ENCODE peak calls at places on chromosomes 16 and 17, in four cellular contexts. M is tibial nerve, H is hepatocyte, B is mammary epithelial cell. W is an unnamed sample.

GRCh38 chr17:16477255-16477654 is 14.7 kb downstream of the LRRC75A start:
- DNase-seq in M (peak; percentile 48), H (peak; percentile 63), B (peak; percentile 35), W (no peak)

GRCh38 chr17:35129973-35130351 is 8.5 kb downstream of the FNDC8 start:
- DNase-seq in M (no peak), H (no peak), B (no peak), W (no peak)

GRCh38 chr17:48134912-48135480 is 27.4 kb downstream of the SNX11 start:
- DNase-seq in M (no peak), H (no peak), B (no peak), W (no peak)

GRCh38 chr17:45384047-45384799 is 48.4 kb downstream of the ARHGAP27 start:
- DNase-seq in M (no peak), H (no peak), B (no peak), W (no peak)

GRCh38 chr17:27793168-27793905 is 7.0 kb downstream of the NOS2 start:
- DNase-seq in M (no peak), H (peak; percentile 80), B (peak; percentile 8), W (no peak)

GRCh38 chr17:29789186-29790170 is 140.6 kb downstream of the SSH2 start:
- DNase-seq in M (no peak), H (no peak), B (peak; percentile 23), W (no peak)

GRCh38 chr16:85567101-85567866 is 45.8 kb upstream of the GSE1 start:
- DNase-seq in M (no peak), H (no peak), B (no peak), W (no peak)

GRCh38 chr17:61303334-61304096 is 96.1 kb upstream of the TBX2 start:
- DNase-seq in M (no peak), H (no peak), B (no peak), W (no peak)

GRCh38 chr17:17200311-17200710 is 5.8 kb downstream of the PLD6 start:
- DNase-seq in M (no peak), H (no peak), B (no peak), W (no peak)

GRCh38 chr16:12054868-12055267 is 78.3 kb downstream of the SNX29 start:
- DNase-seq in M (no peak), H (no peak), B (no peak), W (no peak)

GRCh38 chr16:89010210-89010925 is 33.4 kb upstream of the CBFA2T3 start:
- DNase-seq in M (no peak), H (no peak), B (no peak), W (no peak)

GRCh38 chr17:4948997-4949320 is 629 bp upstream of the PFN1 start:
- DNase-seq in M (no peak), H (peak; percentile 97), B (peak; percentile 91), W (peak; percentile 88)

GRCh38 chr17:48814504-48814903 is 2.5 kb downstream of the TTLL6 start:
- DNase-seq in M (peak; percentile 63), H (peak; percentile 63), B (no peak), W (peak; percentile 58)

GRCh38 chr17:67546578-67547527 is 169.8 kb downstream of the PITPNC1 start:
- DNase-seq in M (no peak), H (peak; percentile 51), B (no peak), W (no peak)

GRCh38 chr16:82226327-82226726 is 56.3 kb upstream of the MPHOSPH6 start:
- DNase-seq in M (no peak), H (no peak), B (no peak), W (no peak)

DNA sequence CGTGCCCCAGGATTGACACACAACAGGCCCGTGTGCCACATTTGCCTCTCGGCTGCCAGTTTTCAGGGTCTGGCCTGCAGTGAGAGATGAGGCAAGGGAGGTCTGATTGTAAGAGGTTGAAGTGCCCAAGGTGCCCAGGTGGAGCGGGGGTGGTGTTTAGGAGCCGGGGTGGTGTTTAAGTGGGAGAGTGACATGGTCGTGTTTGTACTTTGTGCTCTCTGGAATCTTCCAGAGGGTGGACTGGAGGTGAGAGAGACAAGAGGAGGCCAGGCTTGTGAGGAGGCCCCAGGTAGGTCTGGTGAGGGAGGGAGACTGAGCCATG is 10.5 kb downstream of the SLC5A10 start:
- DNase-seq in M (no peak), H (no peak), B (no peak), W (no peak)
- H3K27ac ChIP-seq in M (no peak overlapping the region), H (peak overlapping the region; percentile 60), B (no peak overlapping the region), W (no peak overlapping the region)

DNA sequence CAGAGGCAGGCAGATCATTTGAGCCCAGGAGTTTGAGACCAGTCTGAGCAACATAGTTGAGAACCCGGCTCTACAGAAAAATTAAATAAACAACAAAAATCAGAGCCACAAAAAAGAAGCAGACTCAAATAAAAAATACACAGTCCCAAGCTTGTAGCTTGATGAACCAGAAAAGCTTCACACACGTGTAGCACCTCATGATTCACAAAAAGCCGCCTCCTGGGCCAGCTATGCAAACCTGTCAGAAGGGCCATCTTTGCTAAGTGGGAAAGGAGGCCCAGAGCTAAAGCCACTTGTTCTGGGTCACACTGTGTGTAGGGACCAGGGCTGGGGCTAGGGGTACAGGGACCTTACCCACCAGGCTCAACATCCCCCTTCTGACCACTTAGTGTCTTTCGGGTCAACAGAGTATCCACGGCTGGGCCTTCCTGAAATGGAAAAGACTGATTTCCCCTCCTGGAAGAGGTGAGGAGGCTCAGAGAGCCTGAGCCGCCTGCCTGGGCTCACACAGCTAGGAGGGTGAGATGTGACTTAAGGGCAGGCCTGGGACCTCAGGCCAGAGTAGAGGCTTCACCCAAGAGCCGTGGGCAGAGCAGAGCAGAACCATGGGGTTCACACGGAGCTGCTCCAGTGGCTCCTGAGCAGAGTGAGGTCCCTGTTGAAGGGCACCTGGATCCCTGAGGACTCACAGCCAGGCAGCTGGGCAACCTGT is 269.6 kb downstream of the PARN start:
- DNase-seq in M (no peak), H (no peak), B (no peak), W (no peak)
- H3K4me3 ChIP-seq in M (no peak overlapping the region), H (no peak overlapping the region), B (no peak overlapping the region), W (no peak overlapping the region)

GRCh38 chr17:77190561-77190960 is 49.8 kb downstream of the SEC14L1 start:
- DNase-seq in M (no peak), H (no peak), B (no peak), W (no peak)

GRCh38 chr17:77186141-77186604 is 45.4 kb downstream of the SEC14L1 start:
- DNase-seq in M (no peak), H (no peak), B (no peak), W (no peak)

GRCh38 chr17:77188084-77189066 is 47.6 kb downstream of the SEC14L1 start:
- DNase-seq in M (no peak), H (no peak), B (peak; percentile 59), W (peak; percentile 71)

GRCh38 chr17:77191266-77191665 is 50.5 kb downstream of the SEC14L1 start:
- DNase-seq in M (no peak), H (no peak), B (no peak), W (no peak)

DNA sequence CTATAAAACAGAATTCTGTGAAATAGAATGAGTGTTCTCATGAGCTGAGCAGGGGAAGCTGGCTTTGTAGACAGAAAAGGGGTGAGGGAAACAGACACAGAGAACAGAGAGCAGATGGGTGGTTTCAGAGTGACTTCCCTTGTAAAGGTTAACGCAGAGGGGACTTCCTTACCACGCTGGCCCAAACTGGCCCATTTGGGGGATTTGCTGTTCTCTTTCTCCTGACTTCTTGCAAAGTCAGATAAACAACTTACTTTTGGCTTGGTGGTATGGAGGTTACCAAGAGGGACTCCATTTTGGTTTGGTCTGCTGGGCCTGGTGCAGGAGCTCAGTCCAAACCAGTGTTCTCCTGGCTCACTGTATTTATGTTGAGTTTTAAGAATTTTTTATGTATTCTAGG is 48.4 kb downstream of the SEC14L1 start:
- DNase-seq in M (no peak), H (no peak), B (no peak), W (no peak)
- H3K36me3 ChIP-seq in M (no peaks in the 10 kb centered on the region), H (no peaks in the 10 kb centered on the region), B (peaks cover 20% of the 10 kb centered on the region), W (peaks cover 31% of the 10 kb centered on the region)

GRCh38 chr16:21654881-21655280 is 2.5 kb upstream of the IGSF6 start:
- DNase-seq in M (no peak), H (no peak), B (peak; percentile 74), W (no peak)
- H3K27ac ChIP-seq in M (no peak overlapping the region), H (no peak overlapping the region), B (no peak overlapping the region), W (no peak overlapping the region)

DNA sequence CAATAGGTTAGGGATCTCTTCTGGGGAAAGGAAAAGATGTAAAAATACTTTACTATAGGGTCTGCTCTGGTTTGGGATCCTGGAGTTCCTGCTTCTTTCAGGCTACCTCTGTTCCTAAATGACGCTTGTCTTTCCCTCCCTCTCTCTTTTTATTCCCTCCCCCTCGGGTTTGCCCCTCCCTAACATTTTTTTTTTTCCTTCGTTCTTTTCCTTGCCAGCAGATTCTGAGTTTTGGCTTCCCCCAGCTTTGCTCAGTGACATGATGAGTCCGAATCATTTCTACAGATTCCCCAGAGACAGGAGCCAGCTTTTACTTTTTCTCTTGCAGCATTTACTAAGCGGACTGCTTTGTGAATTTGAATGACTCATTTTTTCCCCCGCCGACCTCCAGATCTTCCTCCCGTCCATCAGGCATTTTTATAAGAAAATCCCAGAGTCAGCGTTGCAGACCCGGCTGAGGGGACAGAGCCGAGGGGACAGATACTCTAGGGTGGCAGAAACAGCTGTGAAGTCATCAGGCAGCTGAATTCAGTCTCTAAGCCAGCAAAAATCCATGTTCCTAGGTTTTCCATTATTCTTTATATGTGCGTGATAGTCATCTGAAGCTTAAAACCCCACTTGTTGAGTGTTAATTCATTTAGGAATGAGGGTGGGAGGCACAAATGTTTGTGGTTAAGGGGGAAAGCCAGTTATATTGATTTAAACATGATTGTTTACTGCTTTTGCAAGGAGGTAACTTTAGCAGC is at the start of gene TMEM100:
- DNase-seq in M (peak; percentile 57), H (peak; percentile 79), B (no peak), W (no peak)
- H3K4me3 ChIP-seq in M (peak within 1 kb of the TSS; percentile 35), H (peak within 1 kb of the TSS; percentile 21), B (no peak within 1 kb of the TSS), W (no peak within 1 kb of the TSS)

GRCh38 chr16:68290455-68290854 is 20.3 kb downstream of the SLC7A6OS start:
- DNase-seq in M (no peak), H (no peak), B (no peak), W (no peak)

GRCh38 chr16:68289621-68290329 is 21.0 kb downstream of the SLC7A6OS start:
- DNase-seq in M (no peak), H (no peak), B (no peak), W (peak; percentile 40)

GRCh38 chr16:68287276-68288251 is 23.2 kb downstream of the SLC7A6OS start:
- DNase-seq in M (peak; percentile 82), H (no peak), B (peak; percentile 80), W (peak; percentile 22)

GRCh38 chr16:68288252-68288650 is 22.5 kb downstream of the SLC7A6OS start:
- DNase-seq in M (no peak), H (no peak), B (no peak), W (no peak)

DNA sequence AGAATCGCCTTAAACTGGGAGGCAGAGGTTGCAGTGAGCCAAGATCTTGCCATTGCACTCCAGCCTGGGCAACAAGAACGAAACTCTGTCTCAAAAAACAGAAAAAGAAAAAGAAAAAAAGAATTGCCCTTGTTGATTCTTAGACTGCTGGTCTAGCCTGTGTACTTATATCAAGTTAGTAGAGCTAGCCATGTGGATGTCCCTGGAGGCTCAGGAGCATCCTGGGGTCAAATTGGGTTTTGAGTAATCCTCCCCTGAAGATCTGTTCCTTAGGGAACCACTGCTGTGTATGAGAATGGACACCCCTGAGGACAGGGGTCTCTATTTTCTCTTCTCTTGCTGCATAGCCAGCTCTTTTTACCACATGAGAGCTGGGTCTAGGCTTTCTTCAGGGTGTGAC is 21.5 kb downstream of the SLC7A6OS start:
- DNase-seq in M (no peak), H (no peak), B (no peak), W (no peak)
- H3K36me3 ChIP-seq in M (no peaks in the 10 kb centered on the region), H (no peaks in the 10 kb centered on the region), B (peaks cover 13% of the 10 kb centered on the region), W (peaks cover 45% of the 10 kb centered on the region)

W was measured in CD4-positive, CD25-positive, alpha-beta regulatory T cell.